ENCODE peak calls at places on chromosomes 1 and 21, in nine cellular contexts. Y, T, L, X, C, S, V, Z and H are unnamed samples.

GRCh38 chr1:79100385-79100784 is 93.9 kb upstream of the ADGRL4 start:
- DNase-seq in Y (no peak), T (no peak), L (no peak), X (no peak), C (no peak), S (peak; percentile 10), V (no peak), Z (no peak), H (no peak)

GRCh38 chr1:214670098-214670497 is 67.1 kb downstream of the CENPF start:
- DNase-seq in Y (no peak), T (no peak), L (no peak), X (peak; percentile 42), C (no peak), S (no peak), V (no peak), Z (no peak), H (no peak)

GRCh38 chr1:145708063-145708462 is 895 bp upstream of the PDZK1 start:
- DNase-seq in Y (no peak), T (no peak), L (no peak), X (no peak), C (no peak), S (no peak), V (no peak), Z (no peak), H (no peak)

GRCh38 chr1:59443355-59443754 is 146.5 kb downstream of the FGGY start:
- DNase-seq in Y (no peak), T (no peak), L (no peak), X (no peak), C (no peak), S (no peak), V (no peak), Z (no peak), H (no peak)

GRCh38 chr1:18225236-18225904 is 117.8 kb downstream of the IGSF21 start:
- DNase-seq in Y (no peak), T (no peak), L (no peak), X (no peak), C (no peak), S (no peak), V (no peak), Z (no peak), H (no peak)

GRCh38 chr1:85911742-85912141 is 203.5 kb upstream of the ZNHIT6 start:
- DNase-seq in Y (no peak), T (no peak), L (no peak), X (no peak), C (no peak), S (no peak), V (no peak), Z (peak; percentile 22), H (no peak)

GRCh38 chr1:115364044-115364775 is 26.2 kb upstream of the NGF start:
- DNase-seq in Y (no peak), T (no peak), L (no peak), X (no peak), C (no peak), S (no peak), V (no peak), Z (no peak), H (no peak)

GRCh38 chr1:183069562-183070216 is 46.5 kb downstream of the LAMC1 start:
- DNase-seq in Y (no peak), T (no peak), L (peak; percentile 57), X (no peak), C (no peak), S (no peak), V (no peak), Z (no peak), H (no peak)

GRCh38 chr1:113109908-113110554 is 37.0 kb downstream of the LRIG2 start:
- DNase-seq in Y (no peak), T (no peak), L (no peak), X (no peak), C (no peak), S (peak; percentile 13), V (no peak), Z (no peak), H (no peak)

GRCh38 chr1:100387644-100388350 is 35.5 kb downstream of the CDC14A start:
- DNase-seq in Y (no peak), T (no peak), L (no peak), X (no peak), C (no peak), S (no peak), V (no peak), Z (no peak), H (no peak)

GRCh38 chr1:9111957-9112356 is 16.9 kb downstream of the GPR157 start:
- DNase-seq in Y (no peak), T (no peak), L (no peak), X (no peak), C (no peak), S (no peak), V (no peak), Z (no peak), H (no peak)

GRCh38 chr21:38721983-38722382 is 83.7 kb upstream of the ETS2 start:
- DNase-seq in Y (no peak), T (no peak), L (no peak), X (no peak), C (no peak), S (peak; percentile 21), V (no peak), Z (no peak), H (no peak)

GRCh38 chr1:101182627-101183387 is 54.0 kb upstream of the S1PR1 start:
- DNase-seq in Y (no peak), T (no peak), L (no peak), X (no peak), C (no peak), S (no peak), V (no peak), Z (no peak), H (no peak)

GRCh38 chr1:58780586-58781452 is 3.0 kb downstream of the JUN start:
- DNase-seq in Y (no peak), T (no peak), L (no peak), X (no peak), C (peak; percentile 41), S (no peak), V (peak; percentile 22), Z (no peak), H (no peak)

GRCh38 chr1:111275079-111275478 is 15.6 kb upstream of the CHIA start:
- DNase-seq in Y (no peak), T (no peak), L (no peak), X (peak; percentile 71), C (no peak), S (no peak), V (no peak), Z (peak; percentile 24), H (no peak)

GRCh38 chr1:6625579-6626149 is 996 bp downstream of the THAP3 start:
- DNase-seq in Y (no peak), T (no peak), L (no peak), X (no peak), C (no peak), S (peak; percentile 17), V (no peak), Z (no peak), H (no peak)

GRCh38 chr1:30690115-30690645 is 33.2 kb downstream of the MATN1 start:
- DNase-seq in Y (no peak), T (no peak), L (no peak), X (no peak), C (no peak), S (no peak), V (no peak), Z (no peak), H (no peak)

GRCh38 chr1:80047791-80048190 is 1041.3 kb upstream of the ADGRL4 start:
- DNase-seq in Y (no peak), T (no peak), L (no peak), X (no peak), C (no peak), S (no peak), V (no peak), Z (no peak), H (no peak)

GRCh38 chr1:242139986-242140385 is 141.1 kb upstream of the MAP1LC3C start:
- DNase-seq in Y (no peak), T (no peak), L (no peak), X (no peak), C (no peak), S (no peak), V (no peak), Z (no peak), H (no peak)

GRCh38 chr1:156247460-156248322 is at the start of gene PAQR6:
- DNase-seq in Y (no peak), T (peak; percentile 91), L (no peak), X (peak; percentile 28), C (no peak), S (no peak), V (no peak), Z (no peak), H (no peak)

GRCh38 chr1:221264848-221265247 is 385.6 kb downstream of the HLX start:
- DNase-seq in Y (no peak), T (no peak), L (no peak), X (no peak), C (no peak), S (no peak), V (no peak), Z (no peak), H (no peak)

GRCh38 chr1:94560333-94560732 is 18.8 kb upstream of the F3 start:
- DNase-seq in Y (no peak), T (no peak), L (no peak), X (no peak), C (no peak), S (no peak), V (no peak), Z (no peak), H (no peak)

GRCh38 chr1:234272656-234273312 is 100.5 kb upstream of the COA6 start:
- DNase-seq in Y (no peak), T (no peak), L (peak; percentile 73), X (no peak), C (no peak), S (no peak), V (no peak), Z (no peak), H (no peak)

GRCh38 chr1:155944396-155944728 is 2.9 kb downstream of the RXFP4 start:
- DNase-seq in Y (no peak), T (no peak), L (peak; percentile 60), X (no peak), C (no peak), S (no peak), V (no peak), Z (no peak), H (no peak)

GRCh38 chr1:24909388-24909898 is 20.6 kb downstream of the RUNX3 start:
- DNase-seq in Y (peak; percentile 72), T (no peak), L (no peak), X (peak; percentile 41), C (no peak), S (no peak), V (no peak), Z (no peak), H (no peak)

GRCh38 chr1:71413441-71414170 is 332.8 kb upstream of the ZRANB2 start:
- DNase-seq in Y (no peak), T (no peak), L (no peak), X (no peak), C (no peak), S (no peak), V (no peak), Z (no peak), H (no peak)

GRCh38 chr1:177586429-177586828 is 383.4 kb downstream of the SEC16B start:
- DNase-seq in Y (no peak), T (no peak), L (no peak), X (no peak), C (no peak), S (no peak), V (no peak), Z (no peak), H (no peak)

GRCh38 chr1:77281491-77282186 is at the start of gene AK5:
- DNase-seq in Y (peak; percentile 83), T (peak; percentile 22), L (peak; percentile 18), X (peak; percentile 26), C (peak; percentile 35), S (peak; percentile 15), V (no peak), Z (no peak), H (peak; percentile 18)

GRCh38 chr1:117365350-117366280 is 1.6 kb upstream of the MAN1A2 start:
- DNase-seq in Y (no peak), T (no peak), L (no peak), X (no peak), C (no peak), S (no peak), V (no peak), Z (no peak), H (no peak)

GRCh38 chr1:216682694-216683243 is 40.5 kb downstream of the ESRRG start:
- DNase-seq in Y (peak; percentile 13), T (no peak), L (peak; percentile 40), X (no peak), C (no peak), S (no peak), V (no peak), Z (no peak), H (no peak)

GRCh38 chr1:110164951-110165350 is 14.7 kb downstream of the SLC6A17 start:
- DNase-seq in Y (no peak), T (no peak), L (no peak), X (no peak), C (no peak), S (no peak), V (no peak), Z (no peak), H (no peak)